ENCODE peak calls at places on chromosomes 6 and 20, in eight cellular contexts. Q, P, D, W, U, L, N and B are unnamed samples.

GRCh38 chr6:92779758-92780157 is 639.6 kb downstream of the EPHA7 start:
- DNase-seq in Q (no peak), P (peak), D (peak), W (peak), U (peak), L (no peak), N (no peak), B (peak)

GRCh38 chr6:117205876-117206275 is 59.5 kb upstream of the VGLL2 start:
- DNase-seq in Q (no peak), P (no peak), D (no peak), W (no peak), U (no peak), L (no peak), N (no peak), B (no peak)

GRCh38 chr6:164109770-164110140 is 695.2 kb downstream of the QKI start:
- DNase-seq in Q (no peak), P (no peak), D (peak), W (no peak), U (peak), L (peak), N (no peak), B (no peak)

GRCh38 chr6:16450285-16450684 is 211.9 kb downstream of the GMPR start:
- DNase-seq in Q (no peak), P (peak), D (peak), W (peak), U (peak), L (no peak), N (no peak), B (no peak)

GRCh38 chr6:19472850-19473249 is 364.3 kb upstream of the ID4 start:
- DNase-seq in Q (no peak), P (peak), D (peak), W (no peak), U (no peak), L (no peak), N (no peak), B (no peak)

GRCh38 chr6:168410035-168410434 is 30.9 kb upstream of the SMOC2 start:
- DNase-seq in Q (peak), P (no peak), D (no peak), W (no peak), U (no peak), L (no peak), N (no peak), B (no peak)

GRCh38 chr6:167424700-167425099 is 99.8 kb downstream of the TTLL2 start:
- DNase-seq in Q (no peak), P (no peak), D (no peak), W (no peak), U (no peak), L (no peak), N (no peak), B (no peak)

GRCh38 chr6:104161960-104162669 is 697.6 kb downstream of the HACE1 start:
- DNase-seq in Q (no peak), P (peak), D (peak), W (no peak), U (no peak), L (no peak), N (no peak), B (no peak)

GRCh38 chr6:78487401-78487800 is 379.9 kb upstream of the IRAK1BP1 start:
- DNase-seq in Q (no peak), P (peak), D (no peak), W (peak), U (peak), L (no peak), N (no peak), B (no peak)

GRCh38 chr6:145814035-145814500 is 527 bp downstream of the FBXO30 start:
- DNase-seq in Q (no peak), P (peak), D (no peak), W (no peak), U (peak), L (peak), N (no peak), B (peak)

GRCh38 chr6:75493400-75494064 is at the start of gene FILIP1:
- DNase-seq in Q (peak), P (peak), D (peak), W (peak), U (no peak), L (no peak), N (no peak), B (no peak)

GRCh38 chr6:108238321-108238720 is 22.5 kb downstream of the SNX3 start:
- DNase-seq in Q (no peak), P (no peak), D (no peak), W (no peak), U (no peak), L (no peak), N (no peak), B (no peak)

GRCh38 chr20:53216478-53216855 is 244.3 kb downstream of the TSHZ2 start:
- DNase-seq in Q (no peak), P (no peak), D (no peak), W (no peak), U (no peak), L (no peak), N (no peak), B (no peak)

GRCh38 chr6:252775-253526 is 39.3 kb upstream of the DUSP22 start:
- DNase-seq in Q (no peak), P (peak), D (no peak), W (no peak), U (no peak), L (no peak), N (no peak), B (no peak)

GRCh38 chr6:3230275-3231212 is 3.1 kb upstream of the TUBB2B start:
- DNase-seq in Q (no peak), P (no peak), D (no peak), W (peak), U (peak), L (no peak), N (peak), B (no peak)

GRCh38 chr6:53730767-53731166 is 64.0 kb upstream of the LRRC1 start:
- DNase-seq in Q (no peak), P (no peak), D (no peak), W (no peak), U (no peak), L (no peak), N (no peak), B (no peak)

GRCh38 chr6:74410630-74411029 is 714.6 kb downstream of the CD109 start:
- DNase-seq in Q (no peak), P (peak), D (peak), W (peak), U (peak), L (no peak), N (no peak), B (peak)

GRCh38 chr6:99219788-99220187 is 129.7 kb downstream of the FAXC start:
- DNase-seq in Q (no peak), P (no peak), D (no peak), W (no peak), U (no peak), L (no peak), N (no peak), B (no peak)

DNA sequence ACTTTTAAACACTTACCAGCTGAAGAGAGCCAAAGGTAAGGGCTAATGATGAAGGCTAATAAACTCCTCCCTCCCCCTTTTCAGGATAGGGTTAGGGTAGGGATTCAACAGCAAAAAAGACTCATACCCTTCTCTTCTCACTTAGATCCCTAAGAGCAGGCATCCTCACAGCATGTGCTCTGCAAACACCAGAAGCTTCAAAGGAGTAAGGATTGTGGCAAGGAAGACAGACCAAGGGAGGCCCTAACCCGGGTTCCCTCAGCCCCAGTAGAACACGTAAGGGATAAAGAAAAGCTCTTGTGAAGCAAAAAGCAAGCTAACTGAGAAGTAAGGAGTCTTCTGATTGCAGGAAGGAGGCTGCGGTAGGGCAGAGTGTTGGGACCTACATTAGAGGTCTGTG is 11.6 kb downstream of the MAP3K7 start:
- DNase-seq in Q (no peak), P (no peak), D (no peak), W (no peak), U (no peak), L (no peak), N (no peak), B (no peak)
- H3K4me3 ChIP-seq in Q (no peak), P (no peak), D (no peak), W (no peak), U (no peak), L (no peak), N (no peak), B (no peak)

DNA sequence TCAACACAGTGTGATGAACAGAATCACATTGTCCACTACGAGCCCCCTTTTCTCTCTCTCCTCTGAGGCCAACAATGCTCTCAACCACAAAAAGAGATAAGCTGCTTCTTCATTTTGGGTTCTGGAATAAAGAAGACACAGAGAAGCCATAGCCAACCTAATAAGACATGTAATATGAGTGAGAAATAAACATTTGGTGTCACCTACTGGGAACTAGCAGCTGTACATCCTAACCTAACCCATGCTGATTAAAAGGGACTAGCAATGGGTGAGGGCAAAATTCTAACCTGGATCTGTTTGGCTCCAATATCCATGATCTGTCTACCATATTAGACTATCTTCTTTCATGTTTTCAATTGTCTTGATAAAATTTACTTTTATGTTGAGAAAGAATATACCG is 369.1 kb upstream of the MARCKS start:
- DNase-seq in Q (no peak), P (peak), D (peak), W (no peak), U (no peak), L (no peak), N (no peak), B (no peak)
- TF ChIP-seq CTCF in Q (no peak), P (peak), D (no peak), W (no peak), U (no peak), L (no peak), N (no peak), B (no peak)

GRCh38 chr20:38157635-38158495 is 7.2 kb downstream of the TGM2 start:
- DNase-seq in Q (peak), P (no peak), D (peak), W (peak), U (peak), L (no peak), N (no peak), B (no peak)
- H3K4me3 ChIP-seq in Q (no peak), P (no peak), D (no peak), W (no peak), U (no peak), L (no peak), N (no peak), B (no peak)

DNA sequence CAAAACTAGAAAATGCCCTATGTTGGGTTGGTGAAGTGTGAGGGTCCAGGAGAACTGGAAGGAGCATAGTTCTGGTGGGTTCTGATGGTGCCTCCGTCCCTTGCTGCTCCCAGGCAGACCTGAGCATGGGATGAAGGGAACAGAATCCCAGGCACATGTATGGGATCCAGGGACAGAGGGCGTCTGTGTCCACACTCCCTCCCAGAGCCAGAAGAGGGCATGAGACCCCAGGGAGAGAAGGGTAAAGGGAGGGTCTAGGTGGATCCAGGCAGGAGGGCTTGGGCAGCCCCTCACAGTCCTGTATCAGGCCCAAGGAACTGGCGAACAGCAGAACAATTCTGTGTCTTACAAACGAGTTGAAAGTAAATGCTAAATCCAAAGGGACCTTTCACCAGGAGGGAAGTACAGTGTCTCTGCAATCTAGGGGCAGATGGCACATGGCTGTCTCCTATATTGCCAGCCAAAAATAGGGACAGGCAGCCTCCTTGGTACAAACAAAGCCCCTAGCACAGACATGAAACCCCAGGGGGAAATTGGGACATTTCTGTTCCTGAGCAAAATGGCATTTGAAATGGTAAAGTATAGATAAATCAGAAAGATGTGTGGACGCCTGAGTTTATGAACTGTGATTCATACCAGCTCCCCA is 2.5 kb upstream of the BPIFA1 start:
- DNase-seq in Q (no peak), P (no peak), D (no peak), W (no peak), U (no peak), L (no peak), N (no peak), B (no peak)
- TF ChIP-seq CTCF in Q (no peak), P (no peak), D (no peak), W (no peak), U (no peak), L (no peak), N (no peak), B (no peak)

GRCh38 chr20:23061713-23062561 is 12.5 kb upstream of the THBD start:
- DNase-seq in Q (no peak), P (peak), D (peak), W (peak), U (peak), L (peak), N (no peak), B (no peak)
- H3K4me3 ChIP-seq in Q (no peak), P (no peak), D (no peak), W (no peak), U (no peak), L (no peak), N (no peak), B (no peak)

DNA sequence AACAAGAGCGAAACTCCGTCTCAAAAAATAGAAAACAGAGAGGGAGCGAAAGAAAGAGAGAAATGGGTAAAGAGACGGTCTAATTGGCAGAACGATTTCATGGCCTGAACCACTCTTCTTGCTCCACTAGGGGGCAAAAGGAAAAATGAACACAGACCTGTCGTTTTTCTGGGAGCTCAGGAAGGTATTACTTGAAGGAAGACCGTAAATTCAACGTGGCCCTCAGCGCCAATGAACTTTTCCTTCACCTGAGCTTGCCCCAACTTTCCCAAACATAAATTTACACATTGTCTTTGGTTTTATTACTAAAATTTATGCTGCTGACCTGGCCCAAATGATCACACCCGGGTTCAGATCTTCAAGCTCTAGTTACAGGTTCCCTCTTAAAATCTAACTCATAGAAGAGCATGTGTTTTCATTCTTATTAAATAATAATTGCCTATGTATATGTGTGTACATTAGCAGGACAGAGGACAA is 67.3 kb downstream of the ATP9A start:
- DNase-seq in Q (no peak), P (peak), D (peak), W (peak), U (peak), L (no peak), N (no peak), B (peak)
- TF ChIP-seq CTCF in Q (peak), P (peak), D (peak), W (peak), U (peak), L (peak), N (peak), B (peak)

GRCh38 chr20:62926229-62927127 is at the start of gene DIDO1:
- DNase-seq in Q (peak), P (peak), D (peak), W (peak), U (peak), L (peak), N (peak), B (peak)

GRCh38 chr20:62931464-62931863 is 5.2 kb upstream of the DIDO1 start:
- DNase-seq in Q (no peak), P (no peak), D (no peak), W (no peak), U (no peak), L (no peak), N (no peak), B (no peak)

GRCh38 chr20:62927128-62927705 is 912 bp upstream of the DIDO1 start:
- DNase-seq in Q (no peak), P (no peak), D (no peak), W (no peak), U (no peak), L (no peak), N (no peak), B (no peak)

GRCh38 chr20:62928246-62928939 is 2.1 kb upstream of the DIDO1 start:
- DNase-seq in Q (no peak), P (no peak), D (no peak), W (no peak), U (no peak), L (no peak), N (no peak), B (no peak)

GRCh38 chr20:62929051-62929538 is 2.8 kb upstream of the DIDO1 start:
- DNase-seq in Q (peak), P (peak), D (peak), W (peak), U (peak), L (peak), N (no peak), B (no peak)
- H3K4me3 ChIP-seq in Q (peak), P (peak), D (peak), W (peak), U (peak), L (peak), N (peak), B (peak)

DNA sequence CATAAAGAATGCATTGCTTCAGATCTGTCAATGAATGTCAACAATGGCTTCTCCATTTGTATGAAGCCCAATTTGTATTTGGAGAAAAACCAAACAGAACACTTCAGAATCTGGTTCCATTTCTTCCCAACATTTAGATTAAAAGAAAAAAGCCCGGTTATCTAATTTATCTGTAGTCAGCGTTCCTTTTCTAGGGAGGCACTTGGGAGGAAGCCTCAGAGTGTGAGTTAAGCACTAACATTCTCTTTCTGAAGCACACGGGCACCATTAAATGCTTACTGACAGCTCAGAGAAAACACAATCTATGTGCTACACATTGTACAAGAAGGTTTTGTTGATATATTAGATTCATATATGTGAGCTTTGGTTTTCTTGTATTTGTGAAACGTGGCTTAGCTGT is 311.1 kb upstream of the AGPAT4 start:
- DNase-seq in Q (no peak), P (no peak), D (no peak), W (no peak), U (no peak), L (no peak), N (no peak), B (no peak)
- TF ChIP-seq CTCF in Q (no peak), P (no peak), D (no peak), W (no peak), U (no peak), L (no peak), N (no peak), B (no peak)

GRCh38 chr20:4247261-4247660 is 231.9 kb upstream of the RNF24 start:
- DNase-seq in Q (no peak), P (no peak), D (no peak), W (no peak), U (no peak), L (no peak), N (no peak), B (no peak)

GRCh38 chr20:4245542-4245941 is 230.2 kb upstream of the RNF24 start:
- DNase-seq in Q (no peak), P (no peak), D (no peak), W (no peak), U (no peak), L (no peak), N (no peak), B (no peak)

GRCh38 chr20:4246428-4246827 is 231.1 kb upstream of the RNF24 start:
- DNase-seq in Q (no peak), P (no peak), D (no peak), W (no peak), U (no peak), L (no peak), N (no peak), B (no peak)

GRCh38 chr20:4244700-4245485 is 229.5 kb upstream of the RNF24 start:
- DNase-seq in Q (no peak), P (peak), D (peak), W (no peak), U (no peak), L (no peak), N (no peak), B (no peak)

DNA sequence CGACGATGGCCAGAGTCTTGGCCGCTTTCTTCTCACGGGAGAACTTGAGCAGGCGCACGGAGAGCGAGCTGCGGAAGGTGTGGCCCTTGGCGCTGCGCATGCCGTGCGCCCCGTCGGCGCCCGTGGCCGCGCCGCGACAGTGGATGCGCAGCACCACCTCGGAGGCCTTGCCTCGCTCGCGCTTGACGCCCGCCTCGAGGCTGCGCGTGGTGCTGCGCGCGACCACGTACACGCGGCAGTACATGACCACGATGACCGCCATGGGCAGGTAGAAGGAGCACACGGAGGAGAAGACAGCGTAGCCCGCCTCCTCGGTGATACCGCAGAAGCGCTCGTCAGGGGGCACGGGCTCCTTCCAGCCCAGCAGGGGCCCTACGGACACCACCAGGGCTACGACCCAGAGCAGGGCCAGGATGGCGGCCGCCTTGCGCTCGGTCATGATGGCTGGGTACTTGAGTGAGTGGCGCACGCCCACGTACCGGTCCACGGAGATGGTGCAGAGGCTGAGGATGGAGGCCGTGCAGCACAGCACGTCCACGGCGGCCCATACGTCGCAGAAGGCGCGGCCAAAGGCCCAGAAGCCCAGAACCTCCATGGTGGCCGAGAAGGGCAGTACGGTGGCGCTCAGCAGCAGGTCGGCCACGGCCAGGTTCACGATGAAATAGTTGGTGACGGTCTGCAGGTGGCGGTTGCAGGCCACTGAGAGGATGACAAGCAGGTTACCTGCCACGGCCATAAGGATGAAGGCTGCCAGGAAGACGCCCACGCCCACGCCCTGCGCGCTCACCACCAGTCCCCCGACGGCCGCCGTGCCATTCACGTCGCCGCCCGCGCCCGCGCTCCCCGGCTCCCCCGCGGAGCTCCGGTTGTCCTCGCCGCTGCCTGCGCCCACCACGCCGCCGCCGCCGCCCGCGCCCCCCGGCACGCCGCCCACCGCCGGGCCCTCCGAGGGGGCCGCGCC is 232.8 kb upstream of the RNF24 start:
- DNase-seq in Q (no peak), P (no peak), D (no peak), W (no peak), U (no peak), L (no peak), N (no peak), B (no peak)
- H3K4me3 ChIP-seq in Q (no peak), P (no peak), D (no peak), W (no peak), U (peak), L (no peak), N (no peak), B (peak)